ENCODE peak calls at places on chromosome 21, in eight cellular contexts. I is Karpas-422, W is mammary epithelial cell, P is breast epithelium, V is lower lobe of right lung, S is RWPE1, M is stomach, Q is uterus. J is an unnamed sample.

GRCh38 chr21:26280715-26281310 is 110.2 kb upstream of the APP start:
- DNase-seq in I (no peak), W (no peak), P (no peak), V (no peak), S (no peak), M (no peak), Q (no peak), J (no peak)

GRCh38 chr21:31041295-31042079 is 3.2 kb upstream of the KRTAP19-8 start:
- DNase-seq in I (no peak), W (no peak), P (no peak), V (no peak), S (no peak), M (no peak), Q (no peak), J (no peak)

GRCh38 chr21:43997766-43998742 is 14.1 kb upstream of the TRAPPC10 start:
- DNase-seq in I (no peak), W (peak; percentile 11), P (no peak), V (peak; percentile 30), S (no peak), M (no peak), Q (no peak), J (no peak)

GRCh38 chr21:24856326-24856725 is 751.0 kb downstream of the MRPL39 start:
- DNase-seq in I (no peak), W (no peak), P (no peak), V (no peak), S (no peak), M (no peak), Q (no peak), J (no peak)

GRCh38 chr21:34687065-34687464 is 18.3 kb downstream of the CLIC6 start:
- DNase-seq in I (no peak), W (no peak), P (no peak), V (no peak), S (no peak), M (no peak), Q (no peak), J (no peak)

GRCh38 chr21:38488640-38489282 is 9.5 kb downstream of the ERG start:
- DNase-seq in I (no peak), W (peak; percentile 86), P (no peak), V (no peak), S (peak; percentile 66), M (no peak), Q (no peak), J (no peak)

GRCh38 chr21:18245493-18245967 is 897 bp downstream of the CHODL start:
- DNase-seq in I (no peak), W (no peak), P (no peak), V (no peak), S (no peak), M (no peak), Q (no peak), J (no peak)

GRCh38 chr21:33383056-33383888 is 19.9 kb upstream of the IFNGR2 start:
- DNase-seq in I (peak; percentile 85), W (peak; percentile 99), P (peak; percentile 59), V (peak; percentile 74), S (peak; percentile 73), M (peak; percentile 68), Q (peak; percentile 44), J (peak; percentile 11)

GRCh38 chr21:33112151-33112550 is 42.2 kb downstream of the OLIG1 start:
- DNase-seq in I (no peak), W (no peak), P (no peak), V (no peak), S (no peak), M (no peak), Q (no peak), J (no peak)

GRCh38 chr21:41388259-41388658 is 26.4 kb downstream of the MX2 start:
- DNase-seq in I (no peak), W (no peak), P (no peak), V (no peak), S (no peak), M (no peak), Q (no peak), J (no peak)
- H3K27ac ChIP-seq in I (no peak overlapping the region), W (no peak overlapping the region), P (peak overlapping the region; percentile 72), V (no peak overlapping the region), S (no peak overlapping the region), M (peak overlapping the region; percentile 44), Q (no peak overlapping the region), J (no peak overlapping the region)

GRCh38 chr21:41956926-41957729 is 3.3 kb upstream of the C2CD2 start:
- DNase-seq in I (no peak), W (peak; percentile 68), P (no peak), V (no peak), S (peak; percentile 57), M (no peak), Q (no peak), J (no peak)
- H3K27ac ChIP-seq in I (no peak overlapping the region), W (peak overlapping the region; percentile 83), P (peak overlapping the region; percentile 60), V (no peak overlapping the region), S (peak overlapping the region; percentile 92), M (peak overlapping the region; percentile 80), Q (peak overlapping the region; percentile 69), J (no peak overlapping the region)

DNA sequence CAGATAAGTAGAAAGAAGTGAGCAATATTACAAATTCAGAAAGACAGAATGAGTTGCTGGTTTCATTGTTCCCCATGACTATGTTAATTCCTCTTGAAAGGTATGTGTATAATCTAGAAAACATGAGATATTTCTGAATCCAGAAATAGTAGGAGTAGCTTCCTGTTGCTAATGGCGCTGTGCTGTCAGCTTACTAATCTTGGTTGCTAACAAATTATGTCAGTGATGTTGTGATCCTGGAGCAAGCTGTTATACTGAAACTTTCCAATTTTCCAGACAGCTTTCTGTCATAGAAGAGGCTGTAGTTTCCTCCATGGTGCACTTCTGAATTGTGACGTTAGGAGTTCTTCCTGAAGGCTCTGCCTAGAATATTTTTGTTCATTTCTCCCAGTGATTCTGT is 372.3 kb downstream of the USP25 start:
- DNase-seq in I (no peak), W (no peak), P (no peak), V (no peak), S (no peak), M (no peak), Q (no peak), J (no peak)
- H3K27ac ChIP-seq in I (no peak overlapping the region), W (no peak overlapping the region), P (no peak overlapping the region), V (no peak overlapping the region), S (no peak overlapping the region), M (no peak overlapping the region), Q (peak overlapping the region; percentile 52), J (no peak overlapping the region)

DNA sequence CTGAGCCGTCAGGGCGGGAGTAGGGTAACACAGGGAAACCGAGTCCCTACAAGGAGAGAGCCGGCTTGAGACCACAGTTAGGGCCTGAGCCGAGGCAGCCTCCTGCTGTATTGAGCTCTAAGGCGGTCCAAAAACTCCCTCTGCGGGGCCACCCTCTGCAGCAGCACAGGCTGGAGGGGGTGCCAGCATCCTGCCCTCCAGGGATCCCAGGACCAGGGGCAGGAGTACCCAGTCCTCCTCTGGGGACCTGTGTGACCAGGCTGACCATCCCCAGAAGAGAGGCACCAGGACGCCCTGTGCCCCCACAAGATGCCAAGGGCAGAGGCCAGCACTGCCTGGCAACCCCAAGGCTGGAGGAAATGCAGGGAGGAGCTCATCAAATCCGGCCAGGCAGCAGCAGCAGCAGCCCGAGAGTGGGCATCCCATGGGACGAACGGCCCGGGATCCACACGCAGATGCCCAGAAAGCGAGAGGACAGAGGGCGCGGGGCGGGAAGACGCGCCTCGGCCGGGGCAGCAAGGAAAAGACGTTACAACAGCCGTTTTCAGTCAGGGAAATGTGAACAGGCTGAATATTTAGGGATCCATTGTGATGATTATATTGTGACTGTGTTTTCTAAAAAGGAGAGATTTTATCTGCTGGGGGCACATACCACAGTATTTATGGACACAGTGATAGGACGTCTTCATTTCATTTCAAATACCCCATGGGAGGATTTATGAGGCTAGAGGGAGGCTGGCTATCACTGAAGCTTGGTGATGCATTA is 57.1 kb upstream of the COL18A1 start:
- DNase-seq in I (no peak), W (no peak), P (no peak), V (peak; percentile 45), S (no peak), M (no peak), Q (no peak), J (no peak)
- H3K27ac ChIP-seq in I (no peak overlapping the region), W (no peak overlapping the region), P (no peak overlapping the region), V (no peak overlapping the region), S (no peak overlapping the region), M (peak overlapping the region; percentile 80), Q (peak overlapping the region; percentile 55), J (no peak overlapping the region)

GRCh38 chr21:36709030-36709867 is 10.3 kb downstream of the SIM2 start:
- DNase-seq in I (no peak), W (no peak), P (no peak), V (no peak), S (no peak), M (peak; percentile 26), Q (no peak), J (no peak)

GRCh38 chr21:36708512-36709029 is 9.7 kb downstream of the SIM2 start:
- DNase-seq in I (no peak), W (no peak), P (no peak), V (no peak), S (no peak), M (peak; percentile 24), Q (no peak), J (no peak)

GRCh38 chr21:36709868-36710728 is 11.2 kb downstream of the SIM2 start:
- DNase-seq in I (no peak), W (no peak), P (no peak), V (no peak), S (no peak), M (peak; percentile 20), Q (no peak), J (no peak)

GRCh38 chr21:36707763-36708511 is 9.0 kb downstream of the SIM2 start:
- DNase-seq in I (no peak), W (no peak), P (no peak), V (no peak), S (no peak), M (no peak), Q (no peak), J (no peak)

DNA sequence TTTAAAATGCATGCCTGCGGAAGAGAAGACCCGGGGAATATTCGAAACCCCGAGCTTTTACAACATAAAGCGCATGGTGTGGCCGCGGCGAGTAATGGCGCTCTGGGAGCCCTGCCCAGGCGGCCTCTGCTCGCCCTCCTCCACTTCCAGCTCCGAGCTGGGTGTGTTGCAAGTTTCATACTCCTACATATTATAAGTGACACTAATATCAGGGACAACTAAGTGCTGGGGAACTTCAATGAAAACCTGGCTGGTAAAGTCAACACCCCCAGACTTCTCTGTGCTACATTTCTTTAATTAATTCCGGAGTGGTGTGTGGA is 11.8 kb downstream of the SIM2 start:
- DNase-seq in I (no peak), W (no peak), P (no peak), V (no peak), S (no peak), M (peak; percentile 24), Q (no peak), J (no peak)
- H3K27ac ChIP-seq in I (no peak overlapping the region), W (no peak overlapping the region), P (no peak overlapping the region), V (no peak overlapping the region), S (peak overlapping the region; percentile 94), M (peak overlapping the region; percentile 88), Q (no peak overlapping the region), J (no peak overlapping the region)

DNA sequence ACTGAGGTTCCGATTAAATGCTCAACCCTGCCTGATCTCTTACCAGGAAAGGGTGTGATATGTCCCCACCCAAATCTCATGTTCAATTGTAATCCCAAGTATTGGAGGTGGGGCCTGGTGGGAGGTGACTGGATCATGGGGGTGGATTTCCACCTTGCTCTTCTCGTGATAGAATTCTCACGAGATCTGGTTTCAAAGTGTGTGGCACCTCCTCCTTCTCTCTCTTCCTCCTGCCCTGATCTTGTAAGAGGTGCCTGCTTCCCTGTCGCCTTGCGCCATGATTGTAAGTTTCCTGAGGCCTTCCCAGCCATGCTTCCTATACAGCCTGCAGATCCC is 34.9 kb downstream of the RSPH1 start:
- DNase-seq in I (peak; percentile 66), W (no peak), P (no peak), V (no peak), S (no peak), M (no peak), Q (no peak), J (no peak)
- H3K27ac ChIP-seq in I (peak overlapping the region; percentile 90), W (no peak overlapping the region), P (no peak overlapping the region), V (no peak overlapping the region), S (no peak overlapping the region), M (peak overlapping the region; percentile 76), Q (no peak overlapping the region), J (no peak overlapping the region)

GRCh38 chr21:45143855-45144254 is 69.5 kb downstream of the ADARB1 start:
- DNase-seq in I (no peak), W (no peak), P (no peak), V (no peak), S (no peak), M (no peak), Q (no peak), J (no peak)
- H3K27ac ChIP-seq in I (no peak overlapping the region), W (no peak overlapping the region), P (no peak overlapping the region), V (no peak overlapping the region), S (no peak overlapping the region), M (no peak overlapping the region), Q (no peak overlapping the region), J (no peak overlapping the region)

J was measured in substantia nigra.